ENCODE peak calls at places on chromosomes 4 and X, in four cellular contexts. One of them, this sample, is unnamed.

GRCh38 chrX:78102100-78102499 is 1.9 kb upstream of the PGK1 start:
- DNase-seq in IMR-90: peak
- DNase-seq in upper lobe of right lung: no peak
- DNase-seq in body of pancreas: no peak
- DNase-seq in this sample: no peak

GRCh38 chrX:50941638-50942037 is 31.1 kb downstream of the BMP15 start:
- DNase-seq in IMR-90: no peak
- DNase-seq in upper lobe of right lung: no peak
- DNase-seq in body of pancreas: no peak
- DNase-seq in this sample: peak

GRCh38 chrX:48971325-48972213 is at the start of gene KCND1:
- DNase-seq in IMR-90: peak
- DNase-seq in upper lobe of right lung: no peak
- DNase-seq in body of pancreas: peak
- DNase-seq in this sample: peak

GRCh38 chr4:150343796-150344195 is 238.2 kb upstream of the MAB21L2 start:
- DNase-seq in IMR-90: no peak
- DNase-seq in upper lobe of right lung: no peak
- DNase-seq in body of pancreas: no peak
- DNase-seq in this sample: no peak

GRCh38 chr4:100289980-100290379 is 99.7 kb upstream of the DDIT4L start:
- DNase-seq in IMR-90: no peak
- DNase-seq in upper lobe of right lung: no peak
- DNase-seq in body of pancreas: no peak
- DNase-seq in this sample: no peak

GRCh38 chr4:6372649-6373525 is 99.5 kb downstream of the PPP2R2C start:
- DNase-seq in IMR-90: peak
- DNase-seq in upper lobe of right lung: no peak
- DNase-seq in body of pancreas: peak
- DNase-seq in this sample: peak

GRCh38 chrX:107571296-107571998 is 56.9 kb upstream of the PRPS1 start:
- DNase-seq in IMR-90: peak
- DNase-seq in upper lobe of right lung: no peak
- DNase-seq in body of pancreas: peak
- DNase-seq in this sample: no peak

GRCh38 chr4:53088132-53088531 is 226.0 kb downstream of the RASL11B start:
- DNase-seq in IMR-90: no peak
- DNase-seq in upper lobe of right lung: no peak
- DNase-seq in body of pancreas: no peak
- DNase-seq in this sample: no peak

GRCh38 chrX:33062016-33062415 is 149.3 kb downstream of the DMD start:
- DNase-seq in IMR-90: no peak
- DNase-seq in upper lobe of right lung: no peak
- DNase-seq in body of pancreas: no peak
- DNase-seq in this sample: no peak

GRCh38 chr4:26061248-26061986 is 147.4 kb downstream of the SMIM20 start:
- DNase-seq in IMR-90: peak
- DNase-seq in upper lobe of right lung: no peak
- DNase-seq in body of pancreas: peak
- DNase-seq in this sample: peak

GRCh38 chrX:39477438-39478120 is 620.2 kb downstream of the BCOR start:
- DNase-seq in IMR-90: no peak
- DNase-seq in upper lobe of right lung: peak
- DNase-seq in body of pancreas: peak
- DNase-seq in this sample: peak

GRCh38 chr4:97558204-97558804 is 585.0 kb downstream of the STPG2 start:
- DNase-seq in IMR-90: no peak
- DNase-seq in upper lobe of right lung: no peak
- DNase-seq in body of pancreas: no peak
- DNase-seq in this sample: no peak

GRCh38 chr4:156977435-156978160 is 6.0 kb upstream of the PDGFC start:
- DNase-seq in IMR-90: peak
- DNase-seq in upper lobe of right lung: no peak
- DNase-seq in body of pancreas: no peak
- DNase-seq in this sample: no peak

GRCh38 chrX:24298191-24298590 is 15.7 kb downstream of the SUPT20HL2 start:
- DNase-seq in IMR-90: peak
- DNase-seq in upper lobe of right lung: no peak
- DNase-seq in body of pancreas: no peak
- DNase-seq in this sample: no peak

GRCh38 chrX:53606456-53606855 is 80.1 kb downstream of the HUWE1 start:
- DNase-seq in IMR-90: no peak
- DNase-seq in upper lobe of right lung: no peak
- DNase-seq in body of pancreas: no peak
- DNase-seq in this sample: no peak

GRCh38 chr4:19400820-19401219 is 850.9 kb upstream of the SLIT2 start:
- DNase-seq in IMR-90: no peak
- DNase-seq in upper lobe of right lung: no peak
- DNase-seq in body of pancreas: no peak
- DNase-seq in this sample: no peak

GRCh38 chr4:73653695-73654106 is 33.5 kb upstream of the RASSF6 start:
- DNase-seq in IMR-90: peak
- DNase-seq in upper lobe of right lung: no peak
- DNase-seq in body of pancreas: peak
- DNase-seq in this sample: peak

GRCh38 chrX:120235284-120235683 is 15.3 kb upstream of the ZBTB33 start:
- DNase-seq in IMR-90: no peak
- DNase-seq in upper lobe of right lung: no peak
- DNase-seq in body of pancreas: no peak
- DNase-seq in this sample: no peak

GRCh38 chr4:127604949-127605709 is 27.6 kb upstream of the INTU start:
- DNase-seq in IMR-90: peak
- DNase-seq in upper lobe of right lung: no peak
- DNase-seq in body of pancreas: no peak
- DNase-seq in this sample: peak

GRCh38 chrX:128800138-128800537 is 723.2 kb downstream of the SMARCA1 start:
- DNase-seq in IMR-90: no peak
- DNase-seq in upper lobe of right lung: no peak
- DNase-seq in body of pancreas: no peak
- DNase-seq in this sample: no peak

GRCh38 chr4:26410385-26411293 is 79.6 kb downstream of the CCKAR start:
- DNase-seq in IMR-90: peak
- DNase-seq in upper lobe of right lung: no peak
- DNase-seq in body of pancreas: peak
- DNase-seq in this sample: peak

GRCh38 chrX:153704021-153704526 is 16.3 kb downstream of the SLC6A8 start:
- DNase-seq in IMR-90: no peak
- DNase-seq in upper lobe of right lung: no peak
- DNase-seq in body of pancreas: no peak
- DNase-seq in this sample: no peak

GRCh38 chr4:148300877-148301276 is 141.3 kb downstream of the NR3C2 start:
- DNase-seq in IMR-90: no peak
- DNase-seq in upper lobe of right lung: no peak
- DNase-seq in body of pancreas: no peak
- DNase-seq in this sample: no peak

GRCh38 chr4:74441744-74442143 is 3.2 kb upstream of the AREG start:
- DNase-seq in IMR-90: peak
- DNase-seq in upper lobe of right lung: no peak
- DNase-seq in body of pancreas: no peak
- DNase-seq in this sample: no peak

GRCh38 chrX:47501226-47502071 is 18.4 kb upstream of the ZNF41 start:
- DNase-seq in IMR-90: peak
- DNase-seq in upper lobe of right lung: no peak
- DNase-seq in body of pancreas: no peak
- DNase-seq in this sample: no peak

GRCh38 chrX:148049441-148049840 is 68.3 kb downstream of the FMR1NB start:
- DNase-seq in IMR-90: peak
- DNase-seq in upper lobe of right lung: no peak
- DNase-seq in body of pancreas: no peak
- DNase-seq in this sample: no peak

GRCh38 chr4:80202190-80202711 is 4.9 kb downstream of the PRDM8 start:
- DNase-seq in IMR-90: peak
- DNase-seq in upper lobe of right lung: peak
- DNase-seq in body of pancreas: peak
- DNase-seq in this sample: no peak

GRCh38 chr4:24686866-24687672 is 102.7 kb upstream of the DHX15 start:
- DNase-seq in IMR-90: no peak
- DNase-seq in upper lobe of right lung: peak
- DNase-seq in body of pancreas: peak
- DNase-seq in this sample: peak

GRCh38 chrX:40168183-40169015 is 70.6 kb upstream of the BCOR start:
- DNase-seq in IMR-90: no peak
- DNase-seq in upper lobe of right lung: no peak
- DNase-seq in body of pancreas: no peak
- DNase-seq in this sample: no peak

GRCh38 chrX:57681341-57681740 is 1.3 kb upstream of the NLRP2B start:
- DNase-seq in IMR-90: no peak
- DNase-seq in upper lobe of right lung: no peak
- DNase-seq in body of pancreas: no peak
- DNase-seq in this sample: no peak

GRCh38 chrX:97416461-97416860 is 532.8 kb downstream of the RPA4 start:
- DNase-seq in IMR-90: no peak
- DNase-seq in upper lobe of right lung: no peak
- DNase-seq in body of pancreas: no peak
- DNase-seq in this sample: no peak

GRCh38 chrX:75273483-75273882 is 402 bp upstream of the UPRT start:
- DNase-seq in IMR-90: no peak
- DNase-seq in upper lobe of right lung: no peak
- DNase-seq in body of pancreas: peak
- DNase-seq in this sample: no peak

GRCh38 chr4:79253168-79253567 is 72.7 kb downstream of the NAA11 start:
- DNase-seq in IMR-90: no peak
- DNase-seq in upper lobe of right lung: no peak
- DNase-seq in body of pancreas: no peak
- DNase-seq in this sample: no peak

DNA sequence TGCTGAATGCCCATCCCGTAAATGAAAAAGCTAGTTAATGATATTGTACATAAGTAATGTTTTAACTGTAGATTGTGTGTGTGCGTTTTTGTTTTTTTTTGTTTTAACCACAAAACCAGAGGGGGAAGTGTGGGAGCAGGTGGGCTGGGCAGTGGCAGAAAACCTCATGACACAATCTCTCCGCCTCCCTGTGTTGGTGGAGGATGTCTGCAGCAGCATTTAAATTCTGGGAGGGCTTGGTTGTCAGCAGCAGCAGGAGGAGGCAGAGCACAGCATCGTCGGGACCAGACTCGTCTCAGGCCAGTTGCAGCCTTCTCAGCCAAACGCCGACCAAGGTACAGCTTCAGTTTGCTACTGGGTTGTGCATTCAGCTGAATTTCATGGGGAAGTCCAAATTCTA is at the start of gene SPP1:
- DNase-seq in IMR-90: peak
- DNase-seq in upper lobe of right lung: no peak
- DNase-seq in body of pancreas: peak
- DNase-seq in this sample: no peak
- TF ChIP-seq CTCF in IMR-90: no peak
- TF ChIP-seq CTCF in upper lobe of right lung: no peak
- TF ChIP-seq CTCF in body of pancreas: no peak
- TF ChIP-seq CTCF in this sample: no peak

GRCh38 chr4:109916003-109916399 is 3.3 kb downstream of the EGF start:
- DNase-seq in IMR-90: no peak
- DNase-seq in upper lobe of right lung: no peak
- DNase-seq in body of pancreas: no peak
- DNase-seq in this sample: no peak

GRCh38 chr4:109912706-109913621 is at the start of gene EGF:
- DNase-seq in IMR-90: peak
- DNase-seq in upper lobe of right lung: no peak
- DNase-seq in body of pancreas: peak
- DNase-seq in this sample: no peak

GRCh38 chr4:109915385-109916002 is 2.8 kb downstream of the EGF start:
- DNase-seq in IMR-90: no peak
- DNase-seq in upper lobe of right lung: no peak
- DNase-seq in body of pancreas: no peak
- DNase-seq in this sample: no peak

GRCh38 chr4:109913842-109914241 is 1.2 kb downstream of the EGF start:
- DNase-seq in IMR-90: no peak
- DNase-seq in upper lobe of right lung: no peak
- DNase-seq in body of pancreas: no peak
- DNase-seq in this sample: no peak

DNA sequence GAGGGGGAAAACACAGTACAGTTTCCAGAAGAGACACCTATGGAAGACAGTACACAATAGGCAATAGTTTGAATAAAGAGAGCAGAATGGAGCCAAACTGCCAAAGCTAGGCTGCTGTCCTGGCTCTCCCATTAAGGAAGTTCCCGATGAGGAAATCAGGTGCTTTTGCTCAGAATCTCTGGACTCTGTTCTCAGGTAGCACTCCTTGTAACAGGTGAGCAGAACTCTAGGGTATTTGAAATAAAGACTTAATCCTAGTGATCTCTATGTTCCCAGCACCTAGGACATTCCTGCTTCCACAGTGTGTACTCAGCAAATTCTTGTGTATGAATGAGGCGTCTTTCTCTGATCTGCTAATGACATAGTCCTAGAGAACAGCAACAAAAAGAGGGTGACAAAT is 1.7 kb downstream of the EGF start:
- DNase-seq in IMR-90: no peak
- DNase-seq in upper lobe of right lung: no peak
- DNase-seq in body of pancreas: peak
- DNase-seq in this sample: no peak
- H3K4me3 ChIP-seq in IMR-90: no peak
- H3K4me3 ChIP-seq in upper lobe of right lung: peak
- H3K4me3 ChIP-seq in body of pancreas: peak
- H3K4me3 ChIP-seq in this sample: no peak

GRCh38 chrX:45715787-45716186 is 515.1 kb upstream of the DIPK2B start:
- DNase-seq in IMR-90: peak
- DNase-seq in upper lobe of right lung: no peak
- DNase-seq in body of pancreas: no peak
- DNase-seq in this sample: no peak

GRCh38 chrX:45716747-45717146 is 516.1 kb upstream of the DIPK2B start:
- DNase-seq in IMR-90: no peak
- DNase-seq in upper lobe of right lung: no peak
- DNase-seq in body of pancreas: no peak
- DNase-seq in this sample: no peak

GRCh38 chrX:45718676-45719075 is 518.0 kb upstream of the DIPK2B start:
- DNase-seq in IMR-90: no peak
- DNase-seq in upper lobe of right lung: no peak
- DNase-seq in body of pancreas: no peak
- DNase-seq in this sample: no peak

GRCh38 chrX:45722471-45722870 is 521.8 kb upstream of the DIPK2B start:
- DNase-seq in IMR-90: peak
- DNase-seq in upper lobe of right lung: no peak
- DNase-seq in body of pancreas: no peak
- DNase-seq in this sample: no peak

GRCh38 chrX:45719751-45720501 is 519.2 kb upstream of the DIPK2B start:
- DNase-seq in IMR-90: no peak
- DNase-seq in upper lobe of right lung: no peak
- DNase-seq in body of pancreas: no peak
- DNase-seq in this sample: no peak
- H3K27ac ChIP-seq in IMR-90: no peak
- H3K27ac ChIP-seq in upper lobe of right lung: no peak
- H3K27ac ChIP-seq in body of pancreas: no peak
- H3K27ac ChIP-seq in this sample: no peak

GRCh38 chr4:123967360-123967759 is 570.8 kb downstream of the SPRY1 start:
- DNase-seq in IMR-90: no peak
- DNase-seq in upper lobe of right lung: no peak
- DNase-seq in body of pancreas: no peak
- DNase-seq in this sample: no peak
- TF ChIP-seq CTCF in IMR-90: no peak
- TF ChIP-seq CTCF in upper lobe of right lung: no peak
- TF ChIP-seq CTCF in body of pancreas: no peak
- TF ChIP-seq CTCF in this sample: no peak

GRCh38 chr4:23305026-23305425 is 584.8 kb downstream of the PPARGC1A start:
- DNase-seq in IMR-90: no peak
- DNase-seq in upper lobe of right lung: no peak
- DNase-seq in body of pancreas: no peak
- DNase-seq in this sample: no peak
- H3K4me3 ChIP-seq in IMR-90: no peak
- H3K4me3 ChIP-seq in upper lobe of right lung: no peak
- H3K4me3 ChIP-seq in body of pancreas: no peak
- H3K4me3 ChIP-seq in this sample: no peak

GRCh38 chr4:119032921-119033685 is 102.5 kb upstream of the MYOZ2 start:
- DNase-seq in IMR-90: no peak
- DNase-seq in upper lobe of right lung: no peak
- DNase-seq in body of pancreas: no peak
- DNase-seq in this sample: no peak
- H3K27ac ChIP-seq in IMR-90: no peak
- H3K27ac ChIP-seq in upper lobe of right lung: no peak
- H3K27ac ChIP-seq in body of pancreas: no peak
- H3K27ac ChIP-seq in this sample: no peak